ENCODE peak calls at places on chromosomes 2 and 18, in ten cellular contexts. Q is K562, B is ovary, Z is transverse colon, S is stomach, I is tibial nerve, L is suprapubic skin, D is sigmoid colon, N is HepG2, P is SK-N-SH. V is an unnamed sample. For H3K36me3, the result is how much of the 10 kb centered on the place peaks cover.

GRCh38 chr2:134897932-134898331 is 20.7 kb upstream of the CCNT2 start:
- DNase-seq in N (no peak), Z (no peak), D (no peak), B (no peak), P (peak), I (no peak), S (no peak), L (no peak), Q (no peak), V (no peak)

GRCh38 chr2:200239216-200239615 is 67.3 kb upstream of the SPATS2L start:
- DNase-seq in L (no peak), P (peak), Z (no peak), I (no peak), B (no peak), D (no peak), N (no peak), S (no peak), Q (no peak), V (no peak)

GRCh38 chr2:58594175-58594574 is 353.1 kb upstream of the FANCL start:
- DNase-seq in N (peak), S (no peak), Z (no peak), I (no peak), P (peak), D (no peak), B (no peak), Q (peak), L (no peak), V (no peak)

GRCh38 chr2:235845245-235845644 is 322.9 kb downstream of the GBX2 start:
- DNase-seq in P (no peak), D (no peak), Q (no peak), L (no peak), S (no peak), N (no peak), B (no peak), I (no peak), Z (no peak), V (no peak)

GRCh38 chr2:31216734-31217133 is 581 bp downstream of the CAPN14 start:
- DNase-seq in N (no peak), B (no peak), Q (peak), L (no peak), D (no peak), I (no peak), S (no peak), Z (no peak), P (no peak), V (no peak)

GRCh38 chr2:30613001-30613400 is 166.0 kb downstream of the LCLAT1 start:
- DNase-seq in L (no peak), P (no peak), I (no peak), Q (no peak), N (no peak), Z (no peak), B (no peak), S (no peak), D (no peak), V (no peak)

GRCh38 chr18:76518543-76519155 is 23.6 kb upstream of the ZNF516 start:
- DNase-seq in P (no peak), N (no peak), B (peak), Z (peak), L (no peak), I (peak), S (no peak), D (no peak), Q (no peak), V (no peak)

GRCh38 chr2:212901604-212902275 is 249.7 kb downstream of the IKZF2 start:
- DNase-seq in S (peak), D (no peak), Z (peak), Q (no peak), B (no peak), L (no peak), P (no peak), I (no peak), N (no peak), V (no peak)

GRCh38 chr18:47283476-47283875 is 32.0 kb upstream of the SKOR2 start:
- DNase-seq in P (peak), D (no peak), Z (no peak), I (no peak), Q (peak), N (peak), B (no peak), S (no peak), L (no peak), V (peak)

GRCh38 chr2:188787002-188787660 is 187.0 kb upstream of the COL3A1 start:
- DNase-seq in D (no peak), I (no peak), Z (no peak), L (no peak), B (no peak), Q (no peak), N (no peak), P (no peak), S (no peak), V (no peak)

GRCh38 chr2:178419123-178419522 is 31.9 kb downstream of the PRKRA start:
- DNase-seq in P (no peak), L (no peak), I (no peak), D (no peak), N (no peak), Z (no peak), Q (no peak), S (no peak), B (no peak), V (no peak)

GRCh38 chr2:54455584-54456525 is at the start of gene SPTBN1:
- DNase-seq in S (peak), Z (peak), I (peak), B (peak), P (peak), N (peak), D (peak), L (peak), Q (peak), V (peak)

GRCh38 chr2:75595541-75596395 is 35.0 kb upstream of the EVA1A start:
- DNase-seq in Z (no peak), P (no peak), D (no peak), I (no peak), S (no peak), B (no peak), L (no peak), N (peak), Q (no peak), V (no peak)

GRCh38 chr18:7596133-7596532 is 29.0 kb downstream of the PTPRM start:
- DNase-seq in D (no peak), B (no peak), N (no peak), Q (no peak), I (no peak), Z (no peak), L (no peak), S (no peak), P (no peak), V (no peak)

GRCh38 chr2:173271825-173272224 is 82.8 kb upstream of the CDCA7 start:
- DNase-seq in S (no peak), B (no peak), Z (no peak), L (no peak), I (no peak), P (no peak), D (no peak), N (no peak), Q (no peak), V (no peak)

GRCh38 chr18:10044054-10044453 is 130.2 kb downstream of the VAPA start:
- DNase-seq in Z (no peak), N (no peak), D (no peak), I (no peak), L (no peak), P (no peak), B (no peak), S (no peak), Q (no peak), V (no peak)

GRCh38 chr2:170815746-170816498 is 765 bp upstream of the GAD1 start:
- DNase-seq in L (no peak), N (peak), I (peak), S (peak), D (no peak), Q (peak), Z (peak), P (peak), B (peak), V (peak)

GRCh38 chr18:44518666-44519065 is 162.0 kb upstream of the SETBP1 start:
- DNase-seq in Q (no peak), L (no peak), N (no peak), Z (no peak), I (no peak), D (no peak), B (no peak), S (no peak), P (no peak), V (no peak)

GRCh38 chr2:85264471-85264870 is 63.3 kb downstream of the TGOLN2 start:
- DNase-seq in S (no peak), P (no peak), Q (no peak), D (no peak), I (no peak), B (no peak), N (no peak), L (no peak), Z (no peak), V (no peak)

GRCh38 chr2:236044191-236044590 is 124.0 kb downstream of the GBX2 start:
- DNase-seq in I (no peak), B (no peak), D (no peak), N (no peak), Z (no peak), P (no peak), Q (no peak), L (no peak), S (no peak), V (no peak)

GRCh38 chr2:190961918-190962487 is 52.0 kb downstream of the STAT1 start:
- DNase-seq in D (no peak), S (no peak), P (no peak), Z (no peak), Q (no peak), B (no peak), N (no peak), L (no peak), I (no peak), V (no peak)

GRCh38 chr2:150126839-150127238 is 360.6 kb downstream of the RND3 start:
- DNase-seq in N (no peak), S (no peak), Q (no peak), I (no peak), D (no peak), P (no peak), B (no peak), Z (no peak), L (no peak), V (no peak)

GRCh38 chr2:138107288-138107687 is 143.0 kb downstream of the HNMT start:
- DNase-seq in B (no peak), Q (no peak), L (no peak), N (peak), P (no peak), D (no peak), Z (no peak), S (no peak), I (no peak), V (no peak)

GRCh38 chr2:72579595-72580180 is 246.1 kb downstream of the EXOC6B start:
- DNase-seq in Z (no peak), Q (peak), B (no peak), D (no peak), I (no peak), P (peak), S (no peak), L (no peak), N (peak), V (no peak)

GRCh38 chr2:212282596-212283330 is 255.8 kb downstream of the ERBB4 start:
- DNase-seq in B (no peak), D (no peak), Q (no peak), S (no peak), Z (no peak), I (no peak), N (no peak), L (no peak), P (no peak), V (no peak)

GRCh38 chr2:235551965-235552364 is 58.1 kb downstream of the AGAP1 start:
- DNase-seq in I (peak), B (peak), P (peak), N (peak), S (peak), L (no peak), D (no peak), Q (peak), Z (peak), V (no peak)

GRCh38 chr2:99863236-99863913 is 279.0 kb downstream of the AFF3 start:
- DNase-seq in Z (no peak), I (no peak), L (no peak), P (no peak), B (no peak), S (no peak), D (no peak), Q (no peak), N (no peak), V (no peak)

GRCh38 chr2:88159955-88160415 is 10.2 kb upstream of the THNSL2 start:
- DNase-seq in S (peak), B (no peak), L (no peak), Z (peak), D (peak), P (peak), Q (peak), I (peak), N (peak), V (no peak)

GRCh38 chr2:212354382-212354781 is 184.2 kb downstream of the ERBB4 start:
- DNase-seq in L (no peak), B (no peak), Z (no peak), N (peak), Q (no peak), I (no peak), D (no peak), S (no peak), P (no peak), V (no peak)

GRCh38 chr2:33788044-33788443 is 188.9 kb upstream of the FAM98A start:
- DNase-seq in P (no peak), Z (no peak), D (no peak), Q (no peak), B (no peak), I (no peak), L (no peak), S (no peak), N (no peak), V (no peak)

GRCh38 chr2:60532421-60532820 is 21.0 kb downstream of the BCL11A start:
- DNase-seq in Q (no peak), P (no peak), N (no peak), I (no peak), Z (no peak), L (no peak), D (no peak), S (no peak), B (no peak), V (no peak)

GRCh38 chr2:165681841-165682240 is 112.2 kb downstream of the GALNT3 start:
- DNase-seq in N (no peak), Z (no peak), B (no peak), D (no peak), Q (no peak), L (no peak), P (no peak), S (no peak), I (no peak), V (no peak)

GRCh38 chr2:228777855-228778355 is 493.2 kb downstream of the PID1 start:
- DNase-seq in P (no peak), Z (no peak), N (no peak), S (no peak), D (no peak), I (no peak), L (no peak), B (no peak), Q (no peak), V (no peak)

GRCh38 chr2:59233448-59233847 is 992.3 kb upstream of the FANCL start:
- DNase-seq in D (no peak), B (no peak), P (peak), I (no peak), N (no peak), Q (no peak), Z (no peak), S (no peak), L (no peak), V (no peak)

GRCh38 chr2:134739879-134740301 is 21.1 kb upstream of the TMEM163 start:
- DNase-seq in N (no peak), L (no peak), Q (no peak), Z (peak), I (peak), B (no peak), P (no peak), D (no peak), S (no peak), V (peak)

DNA sequence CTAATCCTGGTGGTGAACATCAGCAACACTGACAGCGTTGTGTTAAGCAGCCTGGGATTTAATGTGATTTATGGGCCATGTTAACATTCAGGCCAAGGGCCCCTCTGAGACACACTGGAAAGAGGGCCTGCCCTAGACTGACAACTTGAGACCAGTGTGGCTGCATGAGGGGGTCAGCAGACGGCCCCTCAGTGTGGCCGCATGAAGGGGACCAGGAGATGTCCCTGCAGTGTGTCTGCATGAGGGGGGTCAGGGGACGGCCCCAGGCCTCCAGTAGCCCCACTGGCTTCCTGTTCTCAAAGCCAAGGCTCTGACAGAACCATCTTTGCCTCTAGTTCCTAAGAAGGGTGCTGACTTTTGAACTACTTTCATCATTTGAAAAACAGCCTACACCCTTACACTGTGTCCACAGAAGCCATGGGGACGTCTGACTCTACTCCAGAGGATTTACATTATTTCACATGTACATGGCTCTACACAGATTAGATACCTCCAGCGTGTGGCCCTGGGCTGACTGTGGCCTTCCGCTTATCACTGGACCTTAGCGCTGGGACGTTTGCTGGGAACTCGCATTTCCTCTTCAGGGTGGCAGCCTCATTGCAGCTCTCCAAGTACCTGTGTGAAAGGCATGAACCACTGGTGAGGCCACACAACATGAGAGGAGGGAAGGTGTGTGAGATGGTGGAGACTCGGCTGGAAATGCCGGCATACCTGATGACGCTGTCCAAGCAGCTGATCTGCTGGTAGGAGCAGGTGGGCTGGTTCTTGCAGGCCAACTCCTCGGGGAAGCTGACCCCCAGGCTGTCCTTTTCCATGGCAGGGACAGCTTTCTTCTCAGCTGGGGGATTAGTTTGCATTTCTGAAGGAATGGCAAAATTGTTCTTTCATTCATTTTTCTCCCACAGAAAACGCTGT is 18.2 kb upstream of the HES6 start:
- DNase-seq in P (no peak), N (no peak), Q (no peak), S (no peak), D (peak), B (no peak), Z (no peak), L (no peak), I (no peak), V (no peak)
- H3K36me3 ChIP-seq in P (under half), N (half or more), Q (half or more), S (half or more), D (under half), B (under half), Z (under half), L (half or more), I (half or more), V (half or more)

GRCh38 chr2:96668771-96669170 is 26.2 kb downstream of the FER1L5 start:
- DNase-seq in D (no peak), B (no peak), I (no peak), N (no peak), P (no peak), Z (no peak), L (no peak), S (no peak), Q (no peak), V (no peak)
- H3K4me3 ChIP-seq in D (no peak), B (no peak), I (no peak), N (no peak), P (no peak), Z (no peak), L (no peak), S (no peak), Q (no peak), V (no peak)

GRCh38 chr2:20182241-20182931 is 42.5 kb downstream of the SDC1 start:
- DNase-seq in N (no peak), P (no peak), B (no peak), I (no peak), L (no peak), S (peak), D (peak), Q (peak), Z (peak), V (no peak)
- TF ChIP-seq EP300 in N (no peak), P (no peak), B (no peak), I (no peak), L (no peak), S (no peak), D (no peak), Q (no peak), Z (no peak), V (no peak)

DNA sequence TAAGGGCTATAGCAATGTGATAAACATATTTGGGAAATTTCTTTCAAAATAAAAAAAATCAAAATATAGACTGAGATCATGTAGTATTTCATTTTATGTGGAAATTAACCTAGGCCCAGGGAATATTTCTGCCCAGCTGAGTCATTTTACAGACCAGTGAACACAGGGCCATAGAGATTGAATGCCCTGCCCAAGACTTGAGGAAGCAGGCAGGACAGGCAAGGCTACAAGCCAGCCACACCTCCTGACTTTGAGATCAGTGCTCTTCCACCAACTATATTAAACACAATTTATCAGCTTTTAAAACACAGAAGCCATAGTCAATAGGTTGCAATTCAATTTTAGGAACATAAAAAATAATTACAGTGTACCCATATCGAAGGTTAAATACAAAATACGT is 12.9 kb downstream of the CCDC148 start:
- DNase-seq in Z (no peak), P (no peak), S (no peak), N (no peak), Q (no peak), D (no peak), I (no peak), L (no peak), B (no peak), V (no peak)
- H3K36me3 ChIP-seq in Z (under half), P (under half), S (under half), N (under half), Q (under half), D (under half), I (under half), L (under half), B (under half), V (under half)